ENCODE peak calls at places on chromosomes 16 and 17, in four cellular contexts. W, K, I and O are unnamed samples.

GRCh38 chr16:75494696-75495601 is at the start of gene CHST6:
- DNase-seq in W (peak), K (peak), I (no peak), O (no peak)

GRCh38 chr16:85541619-85542547 is 71.2 kb upstream of the GSE1 start:
- DNase-seq in W (peak), K (no peak), I (no peak), O (no peak)

GRCh38 chr17:46072998-46073397 is 73.9 kb downstream of the STH start:
- DNase-seq in W (peak), K (no peak), I (no peak), O (no peak)

GRCh38 chr17:40453881-40454630 is 10.8 kb downstream of the IGFBP4 start:
- DNase-seq in W (peak), K (no peak), I (no peak), O (no peak)

GRCh38 chr17:11944587-11944986 is 52.7 kb downstream of the ZNF18 start:
- DNase-seq in W (peak), K (no peak), I (no peak), O (peak)

GRCh38 chr17:35028531-35029262 is 34.8 kb downstream of the RFFL start:
- DNase-seq in W (peak), K (no peak), I (no peak), O (no peak)

GRCh38 chr17:48505788-48506187 is 25.0 kb downstream of the HOXB1 start:
- DNase-seq in W (peak), K (no peak), I (peak), O (peak)

GRCh38 chr16:30893744-30894539 is at the start of gene BCL7C:
- DNase-seq in W (peak), K (peak), I (peak), O (peak)

GRCh38 chr16:676565-677297 is 1.3 kb downstream of the RHBDL1 start:
- DNase-seq in W (no peak), K (no peak), I (no peak), O (no peak)

GRCh38 chr17:3976675-3977171 is 12.5 kb upstream of the ATP2A3 start:
- DNase-seq in W (peak), K (peak), I (no peak), O (no peak)

GRCh38 chr16:75309899-75310430 is 58.5 kb upstream of the BCAR1 start:
- DNase-seq in W (no peak), K (no peak), I (no peak), O (no peak)

GRCh38 chr17:48024149-48025039 is 13.2 kb downstream of the COPZ2 start:
- DNase-seq in W (peak), K (no peak), I (no peak), O (peak)

GRCh38 chr17:48642843-48643696 is 16.9 kb upstream of the HOXB9 start:
- DNase-seq in W (no peak), K (no peak), I (no peak), O (no peak)

GRCh38 chr17:2701996-2702741 is 9.4 kb downstream of the CLUH start:
- DNase-seq in W (no peak), K (no peak), I (no peak), O (no peak)

GRCh38 chr16:85245307-85246172 is 133.3 kb upstream of the CIBAR2 start:
- DNase-seq in W (peak), K (peak), I (peak), O (peak)

GRCh38 chr16:46743232-46743719 is 4.9 kb downstream of the MYLK3 start:
- DNase-seq in W (peak), K (peak), I (peak), O (no peak)
- TF ChIP-seq EZH2phosphoT487 in W (no peak), K (no peak), I (no peak), O (no peak)

DNA sequence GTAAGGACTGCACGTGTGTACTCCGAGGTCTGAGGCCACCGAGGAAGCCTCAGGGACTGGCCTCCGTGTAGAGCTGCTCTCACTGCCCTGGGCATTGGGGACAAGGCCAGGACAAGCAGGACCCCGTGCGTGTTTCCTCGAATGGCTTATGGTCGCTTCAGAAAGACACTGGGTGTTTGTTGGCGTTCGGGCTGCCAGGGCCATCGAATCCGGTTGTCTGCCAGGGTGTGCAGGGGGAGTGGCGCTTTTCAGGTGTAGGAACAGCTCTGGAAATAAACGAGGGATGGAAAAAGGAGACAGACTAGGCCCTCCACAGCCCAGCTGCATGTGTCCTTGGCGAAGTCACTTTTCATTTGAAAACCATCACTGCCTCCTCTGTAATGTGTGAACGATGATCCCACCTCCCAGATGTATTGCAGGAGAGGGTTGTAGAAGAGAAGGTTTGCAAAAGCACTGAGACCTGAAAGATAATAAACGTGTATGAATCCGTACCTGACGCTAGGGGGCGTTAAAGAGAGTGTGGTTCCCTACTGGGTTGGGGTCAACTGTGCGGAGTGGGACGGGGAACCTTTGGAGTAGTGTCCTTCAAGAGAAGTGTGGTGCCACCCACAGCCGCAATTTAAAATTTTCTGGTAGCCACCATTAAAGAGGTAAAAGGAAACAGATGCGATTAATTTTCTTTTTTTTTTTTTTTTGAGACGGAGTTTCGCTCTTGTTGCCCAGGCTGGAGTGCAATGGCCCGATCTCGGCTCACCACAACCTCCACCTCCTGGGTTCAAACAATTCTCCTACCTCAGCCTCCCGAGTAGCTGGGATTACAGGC is 2.1 kb upstream of the ZSCAN10 start:
- DNase-seq in W (peak), K (peak), I (peak), O (no peak)
- TF ChIP-seq EZH2phosphoT487 in W (no peak), K (no peak), I (no peak), O (no peak)

GRCh38 chr16:61435356-61435755 is 600.9 kb downstream of the CDH8 start:
- DNase-seq in W (no peak), K (no peak), I (no peak), O (no peak)

GRCh38 chr16:61432421-61432820 is 603.8 kb downstream of the CDH8 start:
- DNase-seq in W (peak), K (no peak), I (no peak), O (no peak)
- TF ChIP-seq EZH2phosphoT487 in W (no peak), K (no peak), I (no peak), O (no peak)

GRCh38 chr17:42347198-42347597 is 41.0 kb downstream of the STAT3 start:
- DNase-seq in W (peak), K (peak), I (no peak), O (peak)
- TF ChIP-seq EZH2phosphoT487 in W (no peak), K (no peak), I (no peak), O (no peak)

DNA sequence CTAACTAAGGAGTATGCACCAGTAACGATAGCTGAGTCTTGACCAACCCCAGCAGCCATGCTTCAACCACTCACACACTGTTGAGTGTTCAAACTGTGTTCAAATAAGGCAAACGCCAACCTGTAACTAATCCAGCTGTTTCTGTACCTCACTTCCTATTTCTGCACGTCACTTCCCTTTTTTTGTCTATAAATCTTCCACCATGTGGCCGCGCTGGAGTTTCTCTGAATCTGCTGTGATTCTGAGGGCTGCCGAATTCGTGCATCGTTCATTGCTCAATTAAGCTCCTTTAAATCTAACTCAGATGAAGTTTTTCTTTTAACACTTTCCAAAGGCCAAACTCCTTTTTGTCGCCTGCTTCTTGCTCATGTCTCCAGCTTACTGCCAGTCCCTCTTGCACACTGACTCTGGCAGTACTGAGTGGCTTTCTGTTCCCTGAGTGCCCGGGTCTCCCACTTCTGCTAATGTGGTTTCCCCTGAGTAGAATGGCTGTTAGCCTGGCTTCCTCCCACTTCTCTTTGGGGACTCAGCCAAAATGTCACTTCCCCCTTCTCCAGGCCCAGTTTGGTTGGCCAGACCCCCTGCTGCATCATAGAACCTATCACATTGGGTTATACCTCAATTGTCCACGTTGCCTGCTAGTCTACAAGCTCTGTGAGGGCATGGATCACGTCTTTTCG is 304.2 kb downstream of the HS3ST3B1 start:
- DNase-seq in W (no peak), K (no peak), I (peak), O (no peak)
- TF ChIP-seq EZH2phosphoT487 in W (no peak), K (no peak), I (no peak), O (no peak)

GRCh38 chr17:62125307-62125706 is 60.2 kb upstream of the MED13 start:
- DNase-seq in W (no peak), K (no peak), I (no peak), O (no peak)

DNA sequence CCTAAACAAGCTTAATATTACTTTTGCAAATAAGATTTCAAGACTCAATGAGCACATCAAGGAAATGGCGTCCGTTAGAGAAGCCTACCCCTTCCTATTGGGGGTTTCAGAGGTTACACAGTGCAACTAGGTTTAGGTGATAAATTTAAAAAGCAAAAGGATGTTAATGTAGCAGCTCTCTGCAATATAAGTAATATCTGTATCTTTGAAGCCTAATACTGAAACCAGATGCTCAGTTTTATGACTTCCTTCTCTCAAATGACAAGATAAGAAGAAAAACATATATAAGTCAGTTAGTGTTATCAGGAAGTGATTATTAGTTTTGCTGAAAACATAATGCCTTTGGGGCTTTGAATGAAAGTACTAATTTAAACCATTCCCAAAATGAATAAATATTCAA is 54.3 kb upstream of the MED13 start:
- DNase-seq in W (no peak), K (peak), I (no peak), O (no peak)
- TF ChIP-seq EZH2phosphoT487 in W (no peak), K (no peak), I (no peak), O (no peak)

DNA sequence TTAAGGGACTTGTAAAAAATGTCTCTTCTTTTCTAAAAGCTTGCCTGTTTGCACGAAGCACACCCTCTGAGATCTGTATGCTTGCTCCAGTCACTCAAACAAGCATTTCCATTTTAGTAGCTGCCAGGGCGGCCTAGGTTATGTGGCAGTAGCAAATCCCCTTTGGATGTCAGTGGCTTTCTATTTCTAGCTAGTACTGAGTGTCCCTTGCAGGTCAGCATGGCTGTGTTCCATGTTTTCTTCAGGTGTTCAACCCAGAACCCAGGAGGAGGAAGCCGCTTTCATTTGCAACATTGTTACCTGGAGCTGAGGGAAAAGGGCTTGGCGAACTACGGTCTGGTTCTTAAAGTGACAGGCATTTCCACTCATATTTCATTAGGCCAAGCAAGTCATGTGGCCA is 36.4 kb downstream of the FOXL1 start:
- DNase-seq in W (no peak), K (no peak), I (no peak), O (no peak)
- TF ChIP-seq EZH2phosphoT487 in W (no peak), K (no peak), I (no peak), O (no peak)

DNA sequence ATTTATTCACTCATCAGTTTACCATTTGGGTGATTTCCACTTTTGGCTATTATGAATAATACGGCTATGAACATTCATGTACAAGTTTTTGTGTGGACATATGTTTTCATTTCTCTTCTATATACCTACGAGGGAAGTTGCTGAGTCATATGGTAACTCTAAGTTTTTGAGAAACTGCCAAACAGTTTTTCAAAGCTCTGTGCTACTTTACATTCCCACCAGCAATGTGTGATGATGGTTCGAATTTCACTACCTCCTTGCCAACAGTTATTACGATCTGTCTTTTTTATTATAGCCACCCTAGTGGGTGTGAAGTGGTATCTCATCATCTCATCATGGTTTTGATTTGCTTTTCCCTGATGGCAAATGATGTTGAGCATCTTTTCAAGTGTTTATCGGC is 63.7 kb upstream of the MRTFB start:
- DNase-seq in W (peak), K (no peak), I (no peak), O (no peak)
- TF ChIP-seq EZH2phosphoT487 in W (no peak), K (no peak), I (no peak), O (no peak)